ENCODE peak calls at places on chromosome 6, in nine cellular contexts. V is spleen; B is AG04450; R is right atrium auricular region; H is neural progenitor cell; S is PC-3; D is DND-41; N is left ventricle myocardium inferior; G is CD8-positive, alpha-beta T cell. X is an unnamed sample.

GRCh38 chr6:81801489-81801888 is 49.0 kb upstream of the TENT5A start:
- DNase-seq in V (no peak), B (no peak), R (no peak), H (peak; percentile 46), S (no peak), D (no peak), N (no peak), G (no peak), X (no peak)

GRCh38 chr6:25175216-25175615 is 104.0 kb upstream of the CARMIL1 start:
- DNase-seq in V (no peak), B (no peak), R (no peak), H (no peak), S (peak; percentile 82), D (no peak), N (no peak), G (no peak), X (no peak)

GRCh38 chr6:24919404-24919892 is 16.3 kb downstream of the RIPOR2 start:
- DNase-seq in V (no peak), B (no peak), R (no peak), H (no peak), S (no peak), D (peak; percentile 88), N (no peak), G (no peak), X (no peak)

GRCh38 chr6:101806241-101806640 is 412.7 kb downstream of the GRIK2 start:
- DNase-seq in V (no peak), B (peak; percentile 55), R (no peak), H (no peak), S (peak; percentile 46), D (no peak), N (no peak), G (no peak), X (no peak)

GRCh38 chr6:142293121-142293520 is 8.7 kb upstream of the ADGRG6 start:
- DNase-seq in V (no peak), B (no peak), R (no peak), H (no peak), S (no peak), D (no peak), N (no peak), G (no peak), X (no peak)

GRCh38 chr6:66930559-66931290 is 1223.7 kb upstream of the EYS start:
- DNase-seq in V (no peak), B (peak; percentile 21), R (no peak), H (no peak), S (peak; percentile 66), D (no peak), N (no peak), G (no peak), X (no peak)

GRCh38 chr6:18293192-18293904 is 29.0 kb upstream of the DEK start:
- DNase-seq in V (no peak), B (no peak), R (no peak), H (no peak), S (peak; percentile 21), D (no peak), N (no peak), G (no peak), X (no peak)

GRCh38 chr6:37242429-37243052 is 15.0 kb upstream of the TBC1D22B start:
- DNase-seq in V (no peak), B (peak; percentile 98), R (peak; percentile 79), H (no peak), S (peak; percentile 93), D (no peak), N (no peak), G (no peak), X (no peak)

GRCh38 chr6:151317206-151317994 is 74.0 kb downstream of the ZBTB2 start:
- DNase-seq in V (no peak), B (no peak), R (no peak), H (no peak), S (peak; percentile 62), D (no peak), N (no peak), G (no peak), X (no peak)

GRCh38 chr6:73073238-73073637 is 152.1 kb downstream of the KHDC1L start:
- DNase-seq in V (no peak), B (no peak), R (no peak), H (no peak), S (peak; percentile 76), D (no peak), N (no peak), G (no peak), X (no peak)

GRCh38 chr6:116078945-116079344 is 18.3 kb upstream of the FRK start:
- DNase-seq in V (no peak), B (no peak), R (no peak), H (no peak), S (no peak), D (no peak), N (no peak), G (no peak), X (no peak)

GRCh38 chr6:136307351-136307750 is 17.7 kb upstream of the BCLAF1 start:
- DNase-seq in V (no peak), B (no peak), R (no peak), H (no peak), S (no peak), D (no peak), N (no peak), G (no peak), X (no peak)

GRCh38 chr6:20943036-20943627 is 408.9 kb downstream of the CDKAL1 start:
- DNase-seq in V (no peak), B (no peak), R (no peak), H (no peak), S (no peak), D (no peak), N (no peak), G (no peak), X (no peak)

DNA sequence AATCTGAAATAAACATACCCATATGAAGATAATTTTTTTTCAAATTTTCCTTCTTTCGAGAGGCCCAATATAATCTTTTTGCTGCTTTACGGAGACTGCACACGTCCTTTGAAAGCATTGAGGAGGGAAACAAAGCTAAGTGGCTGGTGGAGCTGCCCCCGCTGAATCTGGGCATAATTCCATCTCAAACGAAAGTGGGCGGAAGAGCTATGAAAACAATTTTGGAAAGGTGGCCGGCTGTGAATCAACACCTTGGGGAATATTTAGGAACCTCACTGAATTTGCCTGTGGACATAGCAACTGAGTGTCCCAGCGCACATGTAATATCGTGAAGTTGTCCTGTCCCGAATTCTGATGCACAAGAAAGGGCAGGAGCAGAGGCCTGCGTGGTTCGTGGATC is 55.6 kb upstream of the SMOC2 start:
- DNase-seq in V (no peak), B (no peak), R (no peak), H (no peak), S (no peak), D (no peak), N (no peak), G (no peak), X (no peak)
- H3K9me3 ChIP-seq in V (peaks cover 14% of the 10 kb centered on the region), B (peaks cover 97% of the 10 kb centered on the region), R (no peaks in the 10 kb centered on the region), H (no peaks in the 10 kb centered on the region), S (no peaks in the 10 kb centered on the region), D (peaks cover 31% of the 10 kb centered on the region), N (no peaks in the 10 kb centered on the region), G (no peaks in the 10 kb centered on the region), X (no peaks in the 10 kb centered on the region)

GRCh38 chr6:96520039-96520850 is 1.4 kb upstream of the UFL1 start:
- DNase-seq in V (no peak), B (no peak), R (no peak), H (no peak), S (peak; percentile 80), D (no peak), N (no peak), G (no peak), X (no peak)
- H3K27ac ChIP-seq in V (no peak overlapping the region), B (no peak overlapping the region), R (no peak overlapping the region), H (no peak overlapping the region), S (peak overlapping the region; percentile 76), D (peak overlapping the region; percentile 91), N (no peak overlapping the region), G (no peak overlapping the region), X (peak overlapping the region; percentile 98)

GRCh38 chr6:26194329-26194701 is 107.1 kb downstream of the HFE start:
- DNase-seq in V (no peak), B (no peak), R (no peak), H (no peak), S (no peak), D (no peak), N (no peak), G (no peak), X (no peak)

GRCh38 chr6:26195924-26196845 is 109.0 kb downstream of the HFE start:
- DNase-seq in V (peak; percentile 85), B (no peak), R (no peak), H (peak; percentile 48), S (peak; percentile 38), D (peak; percentile 70), N (no peak), G (peak; percentile 40), X (peak; percentile 40)

GRCh38 chr6:26195376-26195923 is 108.2 kb downstream of the HFE start:
- DNase-seq in V (peak; percentile 99), B (peak; percentile 86), R (peak; percentile 96), H (peak; percentile 87), S (peak; percentile 87), D (peak; percentile 90), N (peak; percentile 85), G (peak; percentile 96), X (peak; percentile 82)

GRCh38 chr6:26193467-26194328 is 106.5 kb downstream of the HFE start:
- DNase-seq in V (no peak), B (no peak), R (no peak), H (no peak), S (no peak), D (no peak), N (no peak), G (no peak), X (no peak)

DNA sequence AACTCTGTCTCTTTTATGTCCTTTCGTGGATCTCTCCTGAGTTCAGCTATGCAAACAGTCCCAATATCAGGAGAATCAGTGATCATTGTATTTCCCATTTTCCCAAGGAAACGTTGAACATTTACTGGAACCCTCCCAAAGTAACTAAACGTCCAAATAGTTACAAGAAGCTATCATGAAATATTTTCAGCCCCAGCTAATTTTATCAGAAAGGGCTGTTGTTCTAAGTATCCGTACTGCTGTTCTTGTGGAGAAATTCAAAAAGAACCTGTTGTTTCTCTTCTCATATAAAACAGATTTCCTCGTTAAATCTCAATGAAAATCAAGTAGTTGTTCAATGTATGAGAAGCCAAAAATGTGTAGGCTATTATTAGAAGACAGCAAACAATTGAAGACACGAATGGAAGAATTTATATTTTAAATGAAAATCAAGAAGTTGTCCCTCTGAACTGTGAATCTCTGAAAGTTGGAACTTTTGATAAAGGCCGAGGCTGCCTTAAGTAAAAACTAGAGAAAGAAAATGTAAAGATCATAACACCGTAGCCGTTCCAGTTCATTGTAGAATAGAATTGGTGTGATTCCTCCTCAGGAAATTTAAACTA is 107.6 kb downstream of the HFE start:
- DNase-seq in V (no peak), B (no peak), R (no peak), H (no peak), S (no peak), D (no peak), N (no peak), G (no peak), X (no peak)
- H3K4me3 ChIP-seq in V (peak overlapping the region; percentile 54), B (peak overlapping the region; percentile 88), R (peak overlapping the region; percentile 64), H (peak overlapping the region; percentile 82), S (peak overlapping the region; percentile 93), D (peak overlapping the region; percentile 76), N (peak overlapping the region; percentile 77), G (peak overlapping the region; percentile 82), X (peak overlapping the region; percentile 99)

DNA sequence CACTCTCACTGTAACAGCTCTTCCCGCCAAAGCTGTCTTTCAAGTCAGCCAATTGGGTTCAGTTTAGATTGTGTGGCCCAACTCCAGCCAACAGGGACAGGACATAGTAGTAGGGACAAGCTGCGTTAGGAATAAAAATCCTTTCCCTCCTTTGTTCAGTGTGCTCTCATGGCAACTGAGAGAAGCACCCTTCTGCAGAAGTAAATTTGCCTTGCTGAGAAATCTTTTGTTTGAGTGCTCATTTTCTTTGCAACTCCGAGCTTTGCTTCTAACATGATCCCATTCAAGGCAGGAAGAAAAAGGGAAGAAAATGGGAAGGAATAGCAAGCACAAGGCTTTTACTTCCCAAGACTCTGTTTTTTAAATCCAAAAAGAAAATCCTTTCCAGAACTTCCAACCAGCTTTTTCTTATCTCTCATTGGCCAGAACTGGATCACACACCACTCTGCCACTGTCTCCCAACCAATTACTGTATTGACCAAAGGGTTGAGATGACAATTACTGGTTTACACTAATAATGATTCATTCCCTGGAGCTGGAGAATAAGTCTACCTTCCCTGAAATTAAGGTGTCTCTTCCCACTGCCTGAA is 52.7 kb downstream of the STX11 start:
- DNase-seq in V (no peak), B (no peak), R (no peak), H (no peak), S (no peak), D (no peak), N (no peak), G (no peak), X (no peak)
- H3K9me3 ChIP-seq in V (peaks cover 56% of the 10 kb centered on the region), B (peaks cover 15% of the 10 kb centered on the region), R (peaks cover 8% of the 10 kb centered on the region), H (no peaks in the 10 kb centered on the region), S (peaks cover 14% of the 10 kb centered on the region), D (peaks cover 18% of the 10 kb centered on the region), N (peaks cover 42% of the 10 kb centered on the region), G (peaks cover 10% of the 10 kb centered on the region), X (peaks cover 23% of the 10 kb centered on the region)

X was measured in CD4-positive, CD25-positive, alpha-beta regulatory T cell.